ENCODE peak calls at places on chromosomes 7 and 10, in four cellular contexts. X, D, K and H are unnamed samples.

GRCh38 chr10:55966131-55966530 is 394.9 kb downstream of the ZWINT start:
- DNase-seq in X (no peak), D (no peak), K (no peak), H (no peak)

GRCh38 chr7:75727881-75728592 is 10.7 kb downstream of the HIP1 start:
- DNase-seq in K (no peak), D (peak; percentile 63), X (no peak), H (no peak)

GRCh38 chr10:124066744-124067714 is 26.4 kb downstream of the CHST15 start:
- DNase-seq in X (no peak), D (no peak), K (no peak), H (no peak)

GRCh38 chr10:102419561-102420442 is 834 bp upstream of the FBXL15 start:
- DNase-seq in X (no peak), D (peak; percentile 57), K (peak; percentile 62), H (no peak)

GRCh38 chr7:111356941-111357340 is 205.4 kb downstream of the IMMP2L start:
- DNase-seq in D (no peak), X (no peak), K (no peak), H (no peak)

GRCh38 chr10:34252111-34252510 is 563.0 kb downstream of the PARD3 start:
- DNase-seq in X (peak; percentile 32), D (no peak), K (no peak), H (no peak)

GRCh38 chr7:97971120-97971989 is 18.6 kb downstream of the OCM2 start:
- DNase-seq in K (no peak), D (peak; percentile 15), X (peak; percentile 35), H (no peak)

GRCh38 chr7:92835140-92835850 is 1.1 kb downstream of the CDK6 start:
- DNase-seq in D (peak; percentile 28), K (peak; percentile 22), X (peak; percentile 82), H (no peak)

GRCh38 chr7:100867796-100868485 is 754 bp downstream of the TRIP6 start:
- DNase-seq in D (no peak), X (no peak), K (no peak), H (no peak)

GRCh38 chr10:126204320-126204719 is 184.0 kb downstream of the ADAM12 start:
- DNase-seq in K (no peak), D (no peak), X (no peak), H (no peak)

GRCh38 chr7:111312966-111313365 is 222.0 kb downstream of the LRRN3 start:
- DNase-seq in X (peak; percentile 14), D (no peak), K (no peak), H (no peak)